ENCODE peak calls at places on chromosome 11, in six cellular contexts. C is hepatocyte; W is astrocyte; G is heart right ventricle; N is CD8-positive, alpha-beta memory T cell; A is tibial nerve. M is an unnamed sample.

GRCh38 chr11:11579012-11579755 is 42.6 kb downstream of the GALNT18 start:
- DNase-seq in C (no peak), W (no peak), G (no peak), N (no peak), A (no peak), M (no peak)

GRCh38 chr11:82930229-82930628 is 28.7 kb downstream of the DDIAS start:
- DNase-seq in C (no peak), W (no peak), G (no peak), N (no peak), A (no peak), M (no peak)

GRCh38 chr11:13415201-13415600 is 47.8 kb downstream of the BTBD10 start:
- DNase-seq in C (no peak), W (no peak), G (no peak), N (no peak), A (no peak), M (no peak)

GRCh38 chr11:9573775-9574555 is 495 bp downstream of the WEE1 start:
- DNase-seq in C (peak), W (no peak), G (peak), N (no peak), A (no peak), M (no peak)

GRCh38 chr11:78850078-78850477 is 275.4 kb upstream of the NARS2 start:
- DNase-seq in C (no peak), W (no peak), G (no peak), N (no peak), A (no peak), M (no peak)

GRCh38 chr11:134388590-134388989 is 23.5 kb downstream of the B3GAT1 start:
- DNase-seq in C (no peak), W (no peak), G (no peak), N (no peak), A (no peak), M (no peak)

GRCh38 chr11:113274708-113275582 is 39.4 kb upstream of the TTC12 start:
- DNase-seq in C (no peak), W (no peak), G (no peak), N (no peak), A (no peak), M (no peak)

GRCh38 chr11:14306481-14306880 is 52.5 kb downstream of the RRAS2 start:
- DNase-seq in C (no peak), W (no peak), G (no peak), N (no peak), A (no peak), M (no peak)

GRCh38 chr11:127106142-127106541 is 105.6 kb upstream of the KIRREL3 start:
- DNase-seq in C (peak), W (no peak), G (no peak), N (no peak), A (no peak), M (no peak)

GRCh38 chr11:72693271-72693968 is 19.2 kb upstream of the PDE2A start:
- DNase-seq in C (no peak), W (no peak), G (no peak), N (no peak), A (no peak), M (no peak)

GRCh38 chr11:102139081-102139498 is 28.8 kb downstream of the YAP1 start:
- DNase-seq in C (peak), W (peak), G (peak), N (no peak), A (no peak), M (no peak)

GRCh38 chr11:9575531-9576240 is 2.2 kb downstream of the WEE1 start:
- DNase-seq in C (no peak), W (peak), G (no peak), N (no peak), A (no peak), M (no peak)

GRCh38 chr11:66686100-66686785 is 8.6 kb upstream of the RBM4B start:
- DNase-seq in C (no peak), W (no peak), G (no peak), N (no peak), A (no peak), M (no peak)

GRCh38 chr11:62122076-62122475 is 1.7 kb upstream of the INCENP start:
- DNase-seq in C (no peak), W (no peak), G (no peak), N (no peak), A (no peak), M (no peak)

GRCh38 chr11:28146123-28146751 is 38.0 kb downstream of the METTL15 start:
- DNase-seq in C (peak), W (peak), G (no peak), N (no peak), A (no peak), M (no peak)

GRCh38 chr11:99135508-99135907 is 114.8 kb downstream of the CNTN5 start:
- DNase-seq in C (no peak), W (no peak), G (no peak), N (no peak), A (no peak), M (no peak)
- H3K27ac ChIP-seq in C (no peak), W (no peak), G (no peak), N (no peak), A (no peak), M (no peak)

GRCh38 chr11:115503083-115503885 is 931 bp downstream of the CADM1 start:
- DNase-seq in C (peak), W (peak), G (peak), N (no peak), A (peak), M (peak)
- H3K27ac ChIP-seq in C (no peak), W (peak), G (peak), N (no peak), A (peak), M (peak)

DNA sequence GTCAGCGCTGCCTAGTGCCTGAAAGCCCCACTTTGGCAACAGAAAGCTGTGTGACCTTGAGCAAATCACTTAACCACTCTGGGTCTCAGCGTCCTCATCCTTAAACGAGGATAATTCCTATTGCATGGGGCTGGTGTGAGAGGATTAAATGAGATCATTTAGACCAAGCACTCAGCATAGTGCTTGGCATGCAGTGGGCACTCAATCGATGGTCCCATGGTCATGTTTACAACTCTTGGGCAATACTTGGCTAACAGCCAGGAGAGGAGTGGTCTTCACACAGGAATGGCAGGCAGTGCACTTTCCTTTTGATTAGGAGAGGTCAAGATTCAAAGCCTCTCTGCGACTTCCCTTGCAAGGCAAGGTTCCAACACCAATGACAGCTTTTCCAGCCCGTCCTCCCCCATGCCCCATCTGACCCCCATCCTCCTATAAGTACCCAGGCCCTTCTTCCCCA is 14.1 kb downstream of the TNKS1BP1 start:
- DNase-seq in C (peak), W (no peak), G (no peak), N (no peak), A (peak), M (no peak)
- H3K27ac ChIP-seq in C (peak), W (peak), G (peak), N (no peak), A (peak), M (no peak)

DNA sequence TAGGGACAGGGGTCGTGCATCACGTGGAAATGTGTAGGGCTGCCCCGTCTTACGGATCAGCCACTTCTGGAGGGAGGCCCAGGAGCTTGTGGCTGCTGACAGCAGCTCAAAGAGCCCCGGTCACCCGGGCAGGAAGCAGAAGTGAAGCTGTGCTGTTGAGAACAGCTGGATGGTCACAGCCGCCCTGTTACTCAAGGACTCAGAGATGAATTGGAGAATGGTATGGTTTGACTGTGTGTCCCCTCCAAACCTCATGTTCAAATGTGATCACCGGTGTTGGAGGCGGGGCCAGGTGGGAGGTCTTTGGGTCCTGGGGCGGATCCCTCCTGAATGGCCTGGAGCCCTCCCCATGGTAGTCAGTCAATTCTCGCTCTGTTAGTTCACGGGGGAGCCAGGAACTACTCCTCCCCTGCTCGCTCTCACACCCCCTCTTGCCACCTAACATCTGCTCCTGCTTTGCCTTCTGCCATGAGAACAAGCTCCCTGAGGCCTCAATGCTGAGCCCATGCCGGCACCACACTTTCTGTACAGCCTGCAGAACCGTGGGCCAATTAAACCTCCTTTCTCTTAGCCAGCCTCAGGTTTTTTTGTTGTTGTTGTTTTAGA is 135.8 kb downstream of the SHANK2 start:
- DNase-seq in C (no peak), W (no peak), G (no peak), N (no peak), A (no peak), M (no peak)
- H3K27ac ChIP-seq in C (peak), W (no peak), G (no peak), N (no peak), A (no peak), M (no peak)

GRCh38 chr11:75664366-75664765 is 4.5 kb downstream of the MAP6 start:
- DNase-seq in C (no peak), W (no peak), G (no peak), N (no peak), A (no peak), M (no peak)
- H3K27ac ChIP-seq in C (no peak), W (no peak), G (no peak), N (no peak), A (no peak), M (no peak)

GRCh38 chr11:44598831-44599230 is 33.4 kb downstream of the CD82 start:
- DNase-seq in C (no peak), W (no peak), G (no peak), N (no peak), A (no peak), M (peak)

GRCh38 chr11:44596541-44597276 is 31.2 kb downstream of the CD82 start:
- DNase-seq in C (no peak), W (peak), G (no peak), N (peak), A (no peak), M (no peak)

GRCh38 chr11:44595006-44595405 is 29.5 kb downstream of the CD82 start:
- DNase-seq in C (no peak), W (no peak), G (no peak), N (no peak), A (no peak), M (no peak)

GRCh38 chr11:44595964-44596381 is 30.5 kb downstream of the CD82 start:
- DNase-seq in C (no peak), W (no peak), G (peak), N (no peak), A (peak), M (peak)

GRCh38 chr11:44597358-44598009 is 32.0 kb downstream of the CD82 start:
- DNase-seq in C (no peak), W (no peak), G (no peak), N (no peak), A (no peak), M (no peak)
- H3K27ac ChIP-seq in C (no peak), W (no peak), G (no peak), N (no peak), A (peak), M (peak)

GRCh38 chr11:2828585-2829330 is 56.8 kb downstream of the CDKN1C start:
- DNase-seq in C (no peak), W (no peak), G (peak), N (no peak), A (no peak), M (no peak)

GRCh38 chr11:2827256-2827655 is 58.3 kb downstream of the CDKN1C start:
- DNase-seq in C (no peak), W (peak), G (no peak), N (no peak), A (no peak), M (no peak)

GRCh38 chr11:2825886-2826678 is 59.5 kb downstream of the CDKN1C start:
- DNase-seq in C (peak), W (peak), G (peak), N (no peak), A (peak), M (no peak)

GRCh38 chr11:2826679-2827056 is 58.9 kb downstream of the CDKN1C start:
- DNase-seq in C (no peak), W (no peak), G (no peak), N (no peak), A (no peak), M (no peak)

GRCh38 chr11:2827792-2828191 is 57.8 kb downstream of the CDKN1C start:
- DNase-seq in C (no peak), W (no peak), G (no peak), N (no peak), A (no peak), M (no peak)
- H3K27ac ChIP-seq in C (no peak), W (no peak), G (peak), N (no peak), A (peak), M (no peak)